ENCODE peak calls at places on chromosomes 6 and 20, in seven cellular contexts. One of them, this sample, is unnamed.

GRCh38 chr6:166587631-166588413 is 1.3 kb upstream of the RAMACL start:
- DNase-seq in adrenal gland: no peak
- DNase-seq in ovary: no peak
- DNase-seq in stomach: no peak
- DNase-seq in heart left ventricle: no peak
- DNase-seq in IMR-90: no peak
- DNase-seq in esophagus squamous epithelium: no peak
- DNase-seq in this sample: peak; percentile 82

GRCh38 chr20:58174708-58175287 is 53.7 kb downstream of the ANKRD60 start:
- DNase-seq in adrenal gland: peak; percentile 21
- DNase-seq in ovary: peak; percentile 79
- DNase-seq in stomach: no peak
- DNase-seq in heart left ventricle: peak; percentile 75
- DNase-seq in IMR-90: no peak
- DNase-seq in esophagus squamous epithelium: no peak
- DNase-seq in this sample: peak; percentile 92

GRCh38 chr6:53154794-53155193 is 6.2 kb upstream of the GCM1 start:
- DNase-seq in adrenal gland: no peak
- DNase-seq in ovary: no peak
- DNase-seq in stomach: no peak
- DNase-seq in heart left ventricle: no peak
- DNase-seq in IMR-90: no peak
- DNase-seq in esophagus squamous epithelium: no peak
- DNase-seq in this sample: no peak

GRCh38 chr6:13349811-13350506 is 21.6 kb upstream of the TBC1D7 start:
- DNase-seq in adrenal gland: no peak
- DNase-seq in ovary: no peak
- DNase-seq in stomach: no peak
- DNase-seq in heart left ventricle: no peak
- DNase-seq in IMR-90: no peak
- DNase-seq in esophagus squamous epithelium: no peak
- DNase-seq in this sample: peak; percentile 18

GRCh38 chr6:161443868-161444267 is 170.0 kb upstream of the AGPAT4 start:
- DNase-seq in adrenal gland: no peak
- DNase-seq in ovary: no peak
- DNase-seq in stomach: no peak
- DNase-seq in heart left ventricle: peak; percentile 76
- DNase-seq in IMR-90: no peak
- DNase-seq in esophagus squamous epithelium: no peak
- DNase-seq in this sample: peak; percentile 37

GRCh38 chr6:10441004-10441654 is 26.3 kb upstream of the TFAP2A start:
- DNase-seq in adrenal gland: no peak
- DNase-seq in ovary: no peak
- DNase-seq in stomach: no peak
- DNase-seq in heart left ventricle: no peak
- DNase-seq in IMR-90: peak; percentile 87
- DNase-seq in esophagus squamous epithelium: no peak
- DNase-seq in this sample: no peak

GRCh38 chr20:10047427-10047826 is 12.6 kb downstream of the ANKEF1 start:
- DNase-seq in adrenal gland: no peak
- DNase-seq in ovary: no peak
- DNase-seq in stomach: no peak
- DNase-seq in heart left ventricle: no peak
- DNase-seq in IMR-90: peak; percentile 1
- DNase-seq in esophagus squamous epithelium: no peak
- DNase-seq in this sample: no peak

GRCh38 chr20:43681991-43682410 is 15.1 kb downstream of the MYBL2 start:
- DNase-seq in adrenal gland: no peak
- DNase-seq in ovary: no peak
- DNase-seq in stomach: no peak
- DNase-seq in heart left ventricle: no peak
- DNase-seq in IMR-90: no peak
- DNase-seq in esophagus squamous epithelium: peak; percentile 39
- DNase-seq in this sample: no peak

GRCh38 chr20:45017859-45018258 is 51.5 kb downstream of the STK4 start:
- DNase-seq in adrenal gland: no peak
- DNase-seq in ovary: no peak
- DNase-seq in stomach: no peak
- DNase-seq in heart left ventricle: no peak
- DNase-seq in IMR-90: no peak
- DNase-seq in esophagus squamous epithelium: no peak
- DNase-seq in this sample: no peak

GRCh38 chr6:122657601-122658000 is 47.4 kb downstream of the PKIB start:
- DNase-seq in adrenal gland: no peak
- DNase-seq in ovary: no peak
- DNase-seq in stomach: no peak
- DNase-seq in heart left ventricle: no peak
- DNase-seq in IMR-90: peak; percentile 22
- DNase-seq in esophagus squamous epithelium: no peak
- DNase-seq in this sample: no peak

GRCh38 chr6:95017922-95018321 is 559.4 kb upstream of the MANEA start:
- DNase-seq in adrenal gland: no peak
- DNase-seq in ovary: no peak
- DNase-seq in stomach: no peak
- DNase-seq in heart left ventricle: no peak
- DNase-seq in IMR-90: no peak
- DNase-seq in esophagus squamous epithelium: no peak
- DNase-seq in this sample: no peak

GRCh38 chr6:149190228-149190831 is 127.2 kb upstream of the TAB2 start:
- DNase-seq in adrenal gland: peak; percentile 26
- DNase-seq in ovary: no peak
- DNase-seq in stomach: peak; percentile 54
- DNase-seq in heart left ventricle: no peak
- DNase-seq in IMR-90: peak; percentile 13
- DNase-seq in esophagus squamous epithelium: no peak
- DNase-seq in this sample: no peak

GRCh38 chr6:41257369-41258195 is 28.9 kb downstream of the TREM1 start:
- DNase-seq in adrenal gland: peak; percentile 58
- DNase-seq in ovary: peak; percentile 49
- DNase-seq in stomach: peak; percentile 61
- DNase-seq in heart left ventricle: no peak
- DNase-seq in IMR-90: peak; percentile 44
- DNase-seq in esophagus squamous epithelium: no peak
- DNase-seq in this sample: no peak

GRCh38 chr6:28105286-28105685 is 19.1 kb upstream of the ZSCAN16 start:
- DNase-seq in adrenal gland: no peak
- DNase-seq in ovary: no peak
- DNase-seq in stomach: no peak
- DNase-seq in heart left ventricle: no peak
- DNase-seq in IMR-90: no peak
- DNase-seq in esophagus squamous epithelium: no peak
- DNase-seq in this sample: no peak

GRCh38 chr6:28107506-28107905 is 16.9 kb upstream of the ZSCAN16 start:
- DNase-seq in adrenal gland: no peak
- DNase-seq in ovary: no peak
- DNase-seq in stomach: no peak
- DNase-seq in heart left ventricle: no peak
- DNase-seq in IMR-90: no peak
- DNase-seq in esophagus squamous epithelium: no peak
- DNase-seq in this sample: no peak

GRCh38 chr6:28104392-28105250 is 19.8 kb upstream of the ZSCAN16 start:
- DNase-seq in adrenal gland: peak; percentile 81
- DNase-seq in ovary: peak; percentile 71
- DNase-seq in stomach: peak; percentile 86
- DNase-seq in heart left ventricle: peak; percentile 89
- DNase-seq in IMR-90: peak; percentile 70
- DNase-seq in esophagus squamous epithelium: peak; percentile 39
- DNase-seq in this sample: peak; percentile 70
- TF ChIP-seq POLR2A in adrenal gland: peak; percentile 68
- TF ChIP-seq POLR2A in ovary: peak; percentile 37
- TF ChIP-seq POLR2A in stomach: no peak
- TF ChIP-seq POLR2A in heart left ventricle: peak; percentile 76
- TF ChIP-seq POLR2A in IMR-90: peak; percentile 31
- TF ChIP-seq POLR2A in esophagus squamous epithelium: no peak
- TF ChIP-seq POLR2A in this sample: no peak

GRCh38 chr6:1720620-1721322 is 111.1 kb downstream of the FOXC1 start:
- DNase-seq in adrenal gland: no peak
- DNase-seq in ovary: no peak
- DNase-seq in stomach: no peak
- DNase-seq in heart left ventricle: no peak
- DNase-seq in IMR-90: no peak
- DNase-seq in esophagus squamous epithelium: no peak
- DNase-seq in this sample: no peak

GRCh38 chr6:1722801-1723200 is 113.1 kb downstream of the FOXC1 start:
- DNase-seq in adrenal gland: no peak
- DNase-seq in ovary: no peak
- DNase-seq in stomach: no peak
- DNase-seq in heart left ventricle: no peak
- DNase-seq in IMR-90: no peak
- DNase-seq in esophagus squamous epithelium: no peak
- DNase-seq in this sample: no peak

GRCh38 chr6:1724616-1725015 is 114.9 kb downstream of the FOXC1 start:
- DNase-seq in adrenal gland: peak; percentile 37
- DNase-seq in ovary: no peak
- DNase-seq in stomach: peak; percentile 80
- DNase-seq in heart left ventricle: peak; percentile 75
- DNase-seq in IMR-90: no peak
- DNase-seq in esophagus squamous epithelium: no peak
- DNase-seq in this sample: peak; percentile 91

GRCh38 chr6:1726341-1726763 is 116.6 kb downstream of the FOXC1 start:
- DNase-seq in adrenal gland: no peak
- DNase-seq in ovary: no peak
- DNase-seq in stomach: no peak
- DNase-seq in heart left ventricle: no peak
- DNase-seq in IMR-90: no peak
- DNase-seq in esophagus squamous epithelium: no peak
- DNase-seq in this sample: no peak

DNA sequence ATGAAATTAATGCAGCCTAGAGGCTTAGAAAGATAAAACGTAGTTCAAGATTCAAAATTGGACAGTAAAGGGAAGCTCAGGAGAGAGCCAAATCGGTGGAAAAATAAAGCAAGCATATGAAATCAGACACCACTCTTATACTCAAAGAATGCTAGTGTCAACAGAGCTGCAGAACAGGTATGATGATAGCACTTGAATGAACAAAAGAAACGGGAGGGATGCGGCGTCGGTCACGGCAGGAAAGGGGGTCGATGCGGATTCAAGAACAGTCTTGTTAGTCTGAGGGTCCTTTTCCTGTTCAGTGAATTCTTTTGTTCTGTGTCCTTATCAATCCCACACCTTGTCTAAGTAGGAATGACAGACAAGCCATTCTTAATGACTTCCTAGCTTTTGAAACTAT is 114.4 kb downstream of the FOXC1 start:
- DNase-seq in adrenal gland: no peak
- DNase-seq in ovary: no peak
- DNase-seq in stomach: no peak
- DNase-seq in heart left ventricle: no peak
- DNase-seq in IMR-90: no peak
- DNase-seq in esophagus squamous epithelium: no peak
- DNase-seq in this sample: no peak
- TF ChIP-seq CTCF in adrenal gland: no peak
- TF ChIP-seq CTCF in ovary: no peak
- TF ChIP-seq CTCF in stomach: no peak
- TF ChIP-seq CTCF in heart left ventricle: no peak
- TF ChIP-seq CTCF in IMR-90: no peak
- TF ChIP-seq CTCF in esophagus squamous epithelium: no peak
- TF ChIP-seq CTCF in this sample: no peak

DNA sequence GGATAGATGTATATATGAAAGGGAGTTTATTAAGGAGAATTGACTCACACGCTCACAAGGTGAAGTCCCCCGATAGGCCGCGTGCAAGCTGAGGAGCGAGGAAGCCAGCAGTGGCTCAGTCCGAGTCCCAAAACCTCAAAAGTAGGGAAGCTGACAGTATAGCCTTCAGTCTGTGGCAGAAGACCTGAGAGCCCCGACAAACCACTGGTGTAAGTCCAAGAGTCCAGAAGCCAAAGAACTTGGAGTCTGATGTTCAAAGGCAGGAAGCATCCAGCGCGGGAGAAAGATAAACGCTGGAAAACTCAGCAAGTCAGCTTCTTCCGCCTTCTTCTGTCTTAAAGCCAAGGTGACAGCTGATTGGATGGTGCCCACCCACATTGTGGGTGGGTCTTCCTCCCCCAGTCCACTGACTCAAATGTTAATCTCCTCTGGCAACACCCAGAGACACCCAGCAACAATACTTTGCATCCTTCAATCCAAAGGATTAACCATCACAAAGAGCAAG is 102.6 kb upstream of the GJE1 start:
- DNase-seq in adrenal gland: no peak
- DNase-seq in ovary: no peak
- DNase-seq in stomach: no peak
- DNase-seq in heart left ventricle: no peak
- DNase-seq in IMR-90: peak; percentile 76
- DNase-seq in esophagus squamous epithelium: no peak
- DNase-seq in this sample: no peak
- TF ChIP-seq POLR2A in adrenal gland: no peak
- TF ChIP-seq POLR2A in ovary: no peak
- TF ChIP-seq POLR2A in stomach: no peak
- TF ChIP-seq POLR2A in heart left ventricle: no peak
- TF ChIP-seq POLR2A in IMR-90: no peak
- TF ChIP-seq POLR2A in esophagus squamous epithelium: no peak
- TF ChIP-seq POLR2A in this sample: no peak

DNA sequence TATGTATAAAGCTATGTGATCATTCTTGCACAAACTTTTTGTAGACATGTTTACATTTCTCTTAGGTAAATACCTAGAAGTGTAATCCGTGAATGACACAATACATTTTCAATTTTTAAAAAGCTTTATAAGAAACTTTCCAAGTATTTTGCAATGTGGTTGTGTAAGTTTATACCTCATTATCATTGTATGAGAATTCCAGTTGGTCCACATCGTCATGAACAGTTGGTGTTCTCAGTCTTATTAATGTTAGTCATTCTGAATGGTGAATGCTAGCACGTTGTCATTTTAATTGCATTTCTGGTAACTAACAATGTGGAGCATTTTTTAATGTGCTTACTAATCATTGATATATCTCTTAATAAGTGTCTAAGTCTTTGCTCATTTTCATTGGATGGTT is 116.5 kb upstream of the F13A1 start:
- DNase-seq in adrenal gland: no peak
- DNase-seq in ovary: no peak
- DNase-seq in stomach: no peak
- DNase-seq in heart left ventricle: no peak
- DNase-seq in IMR-90: no peak
- DNase-seq in esophagus squamous epithelium: no peak
- DNase-seq in this sample: no peak
- TF ChIP-seq CTCF in adrenal gland: no peak
- TF ChIP-seq CTCF in ovary: no peak
- TF ChIP-seq CTCF in stomach: no peak
- TF ChIP-seq CTCF in heart left ventricle: no peak
- TF ChIP-seq CTCF in IMR-90: no peak
- TF ChIP-seq CTCF in esophagus squamous epithelium: no peak
- TF ChIP-seq CTCF in this sample: no peak

DNA sequence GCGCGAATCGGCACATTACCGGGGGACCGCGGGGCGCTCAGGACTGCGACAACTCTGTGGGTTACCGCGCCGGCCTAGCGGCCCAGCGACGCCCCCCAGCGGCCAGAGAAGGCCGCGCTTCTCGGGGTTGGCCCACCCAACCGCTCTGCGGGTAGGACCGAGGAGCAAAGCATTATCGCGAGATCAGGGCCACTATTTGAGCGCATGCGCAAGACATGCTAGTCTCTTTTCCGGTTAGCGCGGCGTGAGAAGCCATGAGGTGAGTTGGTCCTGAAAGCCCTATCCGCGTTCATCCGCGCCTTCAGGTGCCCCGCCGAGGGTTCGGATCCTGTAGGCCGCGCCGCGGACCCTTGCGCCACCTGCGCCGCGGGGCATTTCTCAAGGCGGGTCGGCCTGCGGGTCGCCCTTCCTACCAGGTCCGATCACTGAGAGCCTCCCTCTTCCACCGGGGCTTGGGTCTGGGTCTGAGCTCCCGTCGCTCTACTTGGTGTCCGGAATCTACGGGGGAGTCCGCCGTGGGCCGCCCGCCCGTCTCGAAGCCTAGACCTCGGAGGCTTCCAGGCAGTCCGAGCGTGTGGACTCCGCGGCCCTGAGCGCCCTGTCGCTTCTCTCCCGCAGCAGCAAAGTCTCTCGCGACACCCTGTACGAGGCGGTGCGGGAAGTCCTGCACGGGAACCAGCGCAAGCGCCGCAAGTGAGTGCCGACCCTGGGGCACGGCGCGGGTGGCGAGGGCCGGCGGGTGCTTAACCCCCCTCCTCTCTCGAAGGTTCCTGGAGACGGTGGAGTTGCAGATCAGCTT is at the start of gene RPL10A:
- DNase-seq in adrenal gland: peak; percentile 96
- DNase-seq in ovary: peak; percentile 97
- DNase-seq in stomach: peak; percentile 97
- DNase-seq in heart left ventricle: peak; percentile 97
- DNase-seq in IMR-90: peak; percentile 96
- DNase-seq in esophagus squamous epithelium: peak; percentile 67
- DNase-seq in this sample: peak; percentile 96
- TF ChIP-seq POLR2A in adrenal gland: peak; percentile 89
- TF ChIP-seq POLR2A in ovary: peak; percentile 95
- TF ChIP-seq POLR2A in stomach: no peak
- TF ChIP-seq POLR2A in heart left ventricle: peak; percentile 92
- TF ChIP-seq POLR2A in IMR-90: peak; percentile 99
- TF ChIP-seq POLR2A in esophagus squamous epithelium: no peak
- TF ChIP-seq POLR2A in this sample: peak; percentile 70